ENCODE peak calls at places on chromosomes 11 and 22, in ten cellular contexts. U is K562, T is A549, G is tibial nerve, Q is upper lobe of left lung, R is transverse colon, A is GM12878, J is ovary, Y is suprapubic skin, N is stomach. H is an unnamed sample. For H3K9me3, the result is how much of the 10 kb centered on the place peaks cover.

GRCh38 chr22:46352691-46353386 is 17.3 kb downstream of the TRMU start:
- DNase-seq in U (no peak), T (peak), G (no peak), Q (peak), R (peak), A (no peak), J (no peak), Y (no peak), N (peak), H (no peak)

GRCh38 chr11:117829369-117829725 is 4.8 kb upstream of the FXYD2 start:
- DNase-seq in U (no peak), T (no peak), G (no peak), Q (peak), R (peak), A (no peak), J (no peak), Y (peak), N (no peak), H (peak)

GRCh38 chr22:24155597-24156145 is 25.6 kb upstream of the SUSD2 start:
- DNase-seq in U (no peak), T (peak), G (peak), Q (peak), R (peak), A (no peak), J (peak), Y (peak), N (peak), H (peak)

GRCh38 chr11:47905358-47906059 is 57.4 kb upstream of the NUP160 start:
- DNase-seq in U (no peak), T (no peak), G (no peak), Q (no peak), R (no peak), A (no peak), J (no peak), Y (no peak), N (no peak), H (no peak)

GRCh38 chr22:19869497-19870152 is 15.0 kb upstream of the GNB1L start:
- DNase-seq in U (no peak), T (no peak), G (no peak), Q (no peak), R (no peak), A (no peak), J (no peak), Y (peak), N (no peak), H (peak)

GRCh38 chr11:12502950-12503579 is 125.7 kb downstream of the PARVA start:
- DNase-seq in U (peak), T (peak), G (no peak), Q (no peak), R (no peak), A (no peak), J (no peak), Y (no peak), N (no peak), H (no peak)

GRCh38 chr11:587978-588380 is 11.7 kb downstream of the PHRF1 start:
- DNase-seq in U (peak), T (peak), G (no peak), Q (peak), R (no peak), A (no peak), J (no peak), Y (no peak), N (no peak), H (no peak)

GRCh38 chr11:69013009-69013951 is at the start of gene MRGPRF:
- DNase-seq in U (no peak), T (peak), G (peak), Q (peak), R (peak), A (no peak), J (peak), Y (peak), N (peak), H (peak)

GRCh38 chr11:105296806-105297205 is 157.2 kb upstream of the CARD18 start:
- DNase-seq in U (no peak), T (no peak), G (no peak), Q (no peak), R (no peak), A (no peak), J (no peak), Y (no peak), N (no peak), H (no peak)

GRCh38 chr22:40425082-40425481 is 54.7 kb downstream of the SGSM3 start:
- DNase-seq in U (no peak), T (no peak), G (no peak), Q (no peak), R (no peak), A (no peak), J (no peak), Y (no peak), N (no peak), H (peak)
- TF ChIP-seq EP300 in U (no peak), T (no peak), G (no peak), Q (no peak), R (no peak), A (no peak), J (no peak), Y (no peak), N (no peak), H (no peak)

GRCh38 chr11:55701429-55701828 is 39.4 kb downstream of the OR4C6 start:
- DNase-seq in U (no peak), T (no peak), G (no peak), Q (no peak), R (no peak), A (no peak), J (no peak), Y (no peak), N (no peak), H (peak)

DNA sequence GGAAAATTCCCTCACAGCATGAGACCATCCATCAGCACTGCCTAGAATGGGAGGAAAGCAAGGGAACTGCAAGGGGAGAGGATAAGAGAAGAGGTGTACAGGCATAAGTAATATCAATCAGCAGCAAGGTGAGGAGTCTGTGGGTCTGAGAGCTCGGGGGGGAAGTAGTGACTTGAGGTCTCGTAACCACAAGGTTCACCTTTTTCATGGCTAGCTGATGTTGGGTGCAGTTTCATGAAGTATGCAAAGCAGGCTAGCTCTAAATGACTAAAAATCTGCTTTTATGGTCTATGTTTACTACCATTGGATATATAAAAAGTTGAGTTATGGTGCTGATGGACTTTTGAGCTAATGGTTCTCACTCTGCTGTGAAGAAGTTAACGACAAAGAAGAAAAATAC is 35.8 kb downstream of the OR4C6 start:
- DNase-seq in U (no peak), T (no peak), G (no peak), Q (no peak), R (no peak), A (no peak), J (no peak), Y (no peak), N (no peak), H (no peak)
- H3K9me3 ChIP-seq in U (under half), T (under half), G (under half), Q (under half), R (under half), A (under half), J (under half), Y (under half), N (under half), H (under half)

GRCh38 chr11:65204646-65205601 is 23.2 kb downstream of the CAPN1 start:
- DNase-seq in U (peak), T (peak), G (no peak), Q (peak), R (no peak), A (no peak), J (no peak), Y (no peak), N (peak), H (peak)
- TF ChIP-seq EP300 in U (no peak), T (no peak), G (no peak), Q (no peak), R (no peak), A (no peak), J (no peak), Y (no peak), N (no peak), H (no peak)

GRCh38 chr22:49688516-49689254 is 139.0 kb downstream of the BRD1 start:
- DNase-seq in U (no peak), T (no peak), G (no peak), Q (no peak), R (no peak), A (no peak), J (no peak), Y (no peak), N (no peak), H (no peak)

GRCh38 chr22:49687786-49688515 is 139.7 kb downstream of the BRD1 start:
- DNase-seq in U (no peak), T (no peak), G (no peak), Q (no peak), R (no peak), A (no peak), J (no peak), Y (no peak), N (no peak), H (peak)

GRCh38 chr22:49686495-49687219 is 141.0 kb downstream of the BRD1 start:
- DNase-seq in U (no peak), T (no peak), G (no peak), Q (no peak), R (no peak), A (no peak), J (no peak), Y (no peak), N (no peak), H (peak)

GRCh38 chr22:49685686-49686085 is 142.0 kb downstream of the BRD1 start:
- DNase-seq in U (no peak), T (no peak), G (no peak), Q (no peak), R (no peak), A (no peak), J (no peak), Y (no peak), N (no peak), H (no peak)

DNA sequence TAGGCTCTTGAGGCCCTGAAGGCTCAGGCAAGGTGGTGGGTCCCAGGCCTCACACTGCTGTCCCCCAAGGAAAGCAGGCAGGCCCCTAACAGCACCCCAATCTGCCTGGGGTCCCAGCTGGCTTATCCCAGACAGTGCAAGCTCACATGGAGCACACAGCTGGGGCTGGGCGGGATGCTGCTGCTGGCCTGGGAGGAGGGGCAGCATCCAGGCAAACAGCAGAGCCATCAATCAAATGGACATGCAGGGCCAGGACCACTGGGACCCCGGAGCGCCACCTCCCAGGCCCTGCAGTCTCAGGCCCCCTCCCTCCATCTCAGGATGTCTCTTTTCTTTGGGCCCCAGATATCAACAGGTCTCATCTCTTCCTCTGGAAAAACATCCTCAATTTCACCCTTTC is 140.3 kb downstream of the BRD1 start:
- DNase-seq in U (no peak), T (no peak), G (no peak), Q (no peak), R (no peak), A (no peak), J (no peak), Y (no peak), N (no peak), H (no peak)
- H3K9me3 ChIP-seq in U (under half), T (under half), G (under half), Q (under half), R (under half), A (under half), J (under half), Y (under half), N (under half), H (under half)

GRCh38 chr11:128483211-128483788 is 104.1 kb downstream of the ETS1 start:
- DNase-seq in U (no peak), T (no peak), G (no peak), Q (no peak), R (no peak), A (peak), J (no peak), Y (no peak), N (no peak), H (no peak)
- TF ChIP-seq EP300 in U (no peak), T (no peak), G (no peak), Q (no peak), R (no peak), A (no peak), J (no peak), Y (no peak), N (no peak), H (no peak)

DNA sequence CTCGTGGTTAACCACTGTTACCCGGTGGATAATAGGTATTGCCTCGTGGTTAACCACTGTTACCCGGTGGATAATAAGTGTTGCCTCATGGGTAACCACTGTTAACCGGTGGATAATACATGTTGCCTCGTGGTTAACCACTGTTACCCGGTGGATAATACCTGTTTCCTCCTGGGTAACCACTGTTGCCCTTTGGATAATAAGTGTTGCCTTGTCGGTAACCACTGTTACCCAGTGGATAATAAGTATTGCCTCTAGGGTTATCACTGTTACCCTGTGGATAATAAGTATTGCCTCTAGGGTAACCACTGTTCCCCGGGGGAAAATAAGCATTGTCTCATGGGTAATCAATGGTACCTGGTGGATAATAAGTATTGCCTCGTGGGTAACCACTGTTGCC is 15.0 kb upstream of the NXPE4 start:
- DNase-seq in U (no peak), T (no peak), G (no peak), Q (no peak), R (no peak), A (no peak), J (no peak), Y (no peak), N (no peak), H (no peak)
- H3K9me3 ChIP-seq in U (under half), T (under half), G (under half), Q (under half), R (under half), A (under half), J (under half), Y (under half), N (under half), H (under half)

GRCh38 chr11:134763030-134763388 is 351.0 kb upstream of the B3GAT1 start:
- DNase-seq in U (no peak), T (no peak), G (no peak), Q (no peak), R (no peak), A (no peak), J (no peak), Y (no peak), N (no peak), H (no peak)

GRCh38 chr11:134764367-134764766 is 352.3 kb upstream of the B3GAT1 start:
- DNase-seq in U (no peak), T (no peak), G (no peak), Q (no peak), R (no peak), A (no peak), J (no peak), Y (no peak), N (no peak), H (no peak)

GRCh38 chr11:134762248-134763029 is 350.4 kb upstream of the B3GAT1 start:
- DNase-seq in U (peak), T (no peak), G (no peak), Q (no peak), R (no peak), A (no peak), J (no peak), Y (no peak), N (no peak), H (no peak)

GRCh38 chr11:134765565-134765964 is 353.5 kb upstream of the B3GAT1 start:
- DNase-seq in U (no peak), T (no peak), G (no peak), Q (no peak), R (no peak), A (no peak), J (no peak), Y (no peak), N (no peak), H (no peak)

DNA sequence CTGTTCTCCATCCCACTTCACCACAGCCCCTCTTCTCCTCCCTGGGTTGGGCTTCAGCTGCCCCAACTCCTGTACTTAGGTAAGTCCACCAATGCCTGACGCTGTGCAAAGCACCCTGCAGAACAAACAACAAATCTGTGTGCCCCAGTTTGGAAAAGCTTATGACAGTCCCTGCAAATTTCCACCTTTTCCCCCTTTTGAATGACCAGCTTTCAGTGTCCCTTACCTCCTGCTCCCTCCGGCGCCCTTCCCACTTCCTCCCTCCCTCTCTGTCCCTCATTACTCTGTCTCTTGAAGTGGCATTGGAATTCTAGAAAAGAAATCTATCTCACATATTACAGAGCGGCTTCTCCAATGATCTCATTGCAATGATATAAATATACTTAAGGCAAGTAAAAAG is 352.9 kb upstream of the B3GAT1 start:
- DNase-seq in U (no peak), T (no peak), G (no peak), Q (no peak), R (no peak), A (no peak), J (no peak), Y (no peak), N (no peak), H (no peak)
- TF ChIP-seq EP300 in U (no peak), T (no peak), G (no peak), Q (no peak), R (no peak), A (no peak), J (no peak), Y (no peak), N (no peak), H (no peak)

GRCh38 chr22:28105396-28105795 is 186.3 kb upstream of the PITPNB start:
- DNase-seq in U (no peak), T (no peak), G (no peak), Q (no peak), R (no peak), A (no peak), J (no peak), Y (no peak), N (no peak), H (no peak)
- H3K9me3 ChIP-seq in U (under half), T (under half), G (under half), Q (under half), R (under half), A (under half), J (under half), Y (under half), N (under half), H (under half)

H was measured in sigmoid colon.